ENCODE peak calls at places on chromosomes 16 and 17, in four cellular contexts. U, M, P and Y are unnamed samples.

GRCh38 chr16:85490971-85491771 is 122.0 kb upstream of the GSE1 start:
- DNase-seq in P (no peak), U (no peak), M (no peak), Y (no peak)

GRCh38 chr16:49653577-49653976 is 202.3 kb downstream of the ZNF423 start:
- DNase-seq in U (no peak), P (no peak), M (no peak), Y (no peak)

GRCh38 chr16:28925386-28926228 is 569 bp upstream of the RABEP2 start:
- DNase-seq in U (peak; percentile 85), P (peak; percentile 77), M (peak; percentile 84), Y (peak; percentile 17)

GRCh38 chr17:34993031-34993430 is 12.7 kb downstream of the LIG3 start:
- DNase-seq in M (no peak), U (no peak), P (no peak), Y (no peak)

GRCh38 chr16:88493879-88494278 is 40.8 kb downstream of the ZFPM1 start:
- DNase-seq in M (no peak), P (no peak), U (no peak), Y (no peak)

GRCh38 chr16:11327277-11328171 is 17.7 kb upstream of the RMI2 start:
- DNase-seq in M (no peak), U (no peak), P (peak; percentile 62), Y (no peak)

GRCh38 chr16:88920618-88921602 is 54.5 kb upstream of the PABPN1L start:
- DNase-seq in P (peak; percentile 70), M (peak; percentile 80), U (no peak), Y (peak; percentile 16)

GRCh38 chr16:68246671-68247070 is 1.5 kb downstream of the PLA2G15 start:
- DNase-seq in U (no peak), P (no peak), M (no peak), Y (no peak)

GRCh38 chr17:21252875-21253645 is at the start of gene NATD1:
- DNase-seq in P (peak; percentile 81), U (peak; percentile 93), M (peak; percentile 78), Y (no peak)

GRCh38 chr16:17260271-17260849 is 210.4 kb downstream of the XYLT1 start:
- DNase-seq in M (no peak), U (no peak), P (no peak), Y (no peak)

GRCh38 chr17:1398900-1399299 is 1.1 kb downstream of the YWHAE start:
- DNase-seq in P (no peak), U (no peak), M (peak; percentile 44), Y (no peak)

GRCh38 chr16:71540-72341 is 690 bp downstream of the RHBDF1 start:
- DNase-seq in P (peak; percentile 81), U (peak; percentile 93), M (peak; percentile 68), Y (no peak)

GRCh38 chr17:4739122-4740024 is at the start of the genes CXCL16 and ZMYND15:
- DNase-seq in M (peak; percentile 33), U (peak; percentile 78), P (peak; percentile 54), Y (no peak)

GRCh38 chr17:70332811-70333210 is 163.5 kb downstream of the KCNJ2 start:
- DNase-seq in M (no peak), U (no peak), P (no peak), Y (no peak)

GRCh38 chr17:17151541-17151940 is 54.6 kb downstream of the PLD6 start:
- DNase-seq in P (no peak), M (peak; percentile 75), U (no peak), Y (no peak)

GRCh38 chr16:23903001-23903414 is 67.2 kb downstream of the PRKCB start:
- DNase-seq in U (no peak), P (no peak), M (no peak), Y (no peak)

GRCh38 chr16:89363621-89364393 is 126.6 kb downstream of the ANKRD11 start:
- DNase-seq in M (peak; percentile 68), P (no peak), U (no peak), Y (no peak)

GRCh38 chr16:73047221-73047535 is 750 bp downstream of the ZFHX3 start:
- DNase-seq in M (peak; percentile 87), P (no peak), U (no peak), Y (peak; percentile 71)

GRCh38 chr16:48479319-48479718 is 94.1 kb upstream of the SIAH1 start:
- DNase-seq in M (no peak), P (no peak), U (no peak), Y (no peak)

GRCh38 chr16:72501739-72502653 is 330.0 kb upstream of the PMFBP1 start:
- DNase-seq in M (peak; percentile 88), U (peak; percentile 72), P (peak; percentile 41), Y (peak; percentile 46)

GRCh38 chr16:8402981-8403853 is 187.1 kb downstream of the TMEM114 start:
- DNase-seq in M (no peak), U (no peak), P (no peak), Y (no peak)

GRCh38 chr16:635573-636205 is 416 bp downstream of the METTL26 start:
- DNase-seq in P (no peak), U (no peak), M (no peak), Y (no peak)

GRCh38 chr17:17057057-17057551 is 14.8 kb downstream of the MPRIP start:
- DNase-seq in M (no peak), U (peak; percentile 65), P (peak; percentile 14), Y (no peak)

GRCh38 chr17:58671969-58672368 is 19.9 kb downstream of the TEX14 start:
- DNase-seq in P (no peak), M (no peak), U (no peak), Y (no peak)

GRCh38 chr17:74892974-74893911 is at the start of gene FADS6:
- DNase-seq in M (no peak), U (no peak), P (no peak), Y (no peak)

GRCh38 chr16:12471383-12471782 is 332.3 kb downstream of the CPPED1 start:
- DNase-seq in M (no peak), P (no peak), U (no peak), Y (no peak)

GRCh38 chr17:47978324-47978723 is 7.4 kb downstream of the CDK5RAP3 start:
- DNase-seq in P (peak; percentile 45), M (peak; percentile 68), U (no peak), Y (no peak)

GRCh38 chr17:6755731-6756184 is at the start of gene XAF1:
- DNase-seq in M (peak; percentile 71), P (peak; percentile 45), U (no peak), Y (peak; percentile 34)

GRCh38 chr16:50696126-50696525 is 2.7 kb downstream of the NOD2 start:
- DNase-seq in P (no peak), U (peak; percentile 49), M (no peak), Y (no peak)

GRCh38 chr17:9241774-9242496 is 220.6 kb downstream of the NTN1 start:
- DNase-seq in P (no peak), U (no peak), M (no peak), Y (no peak)

GRCh38 chr17:76384987-76385891 is 830 bp downstream of the SPHK1 start:
- DNase-seq in M (peak; percentile 70), U (peak; percentile 79), P (peak; percentile 44), Y (no peak)

GRCh38 chr17:76384222-76384986 is at the start of gene SPHK1:
- DNase-seq in M (peak; percentile 79), P (peak; percentile 54), U (peak; percentile 81), Y (no peak)

GRCh38 chr17:76382305-76382802 is 2.1 kb upstream of the SPHK1 start:
- DNase-seq in M (no peak), U (no peak), P (no peak), Y (no peak)

GRCh38 chr17:76382803-76383644 is 1.4 kb upstream of the SPHK1 start:
- DNase-seq in P (no peak), M (peak; percentile 63), U (no peak), Y (no peak)

DNA sequence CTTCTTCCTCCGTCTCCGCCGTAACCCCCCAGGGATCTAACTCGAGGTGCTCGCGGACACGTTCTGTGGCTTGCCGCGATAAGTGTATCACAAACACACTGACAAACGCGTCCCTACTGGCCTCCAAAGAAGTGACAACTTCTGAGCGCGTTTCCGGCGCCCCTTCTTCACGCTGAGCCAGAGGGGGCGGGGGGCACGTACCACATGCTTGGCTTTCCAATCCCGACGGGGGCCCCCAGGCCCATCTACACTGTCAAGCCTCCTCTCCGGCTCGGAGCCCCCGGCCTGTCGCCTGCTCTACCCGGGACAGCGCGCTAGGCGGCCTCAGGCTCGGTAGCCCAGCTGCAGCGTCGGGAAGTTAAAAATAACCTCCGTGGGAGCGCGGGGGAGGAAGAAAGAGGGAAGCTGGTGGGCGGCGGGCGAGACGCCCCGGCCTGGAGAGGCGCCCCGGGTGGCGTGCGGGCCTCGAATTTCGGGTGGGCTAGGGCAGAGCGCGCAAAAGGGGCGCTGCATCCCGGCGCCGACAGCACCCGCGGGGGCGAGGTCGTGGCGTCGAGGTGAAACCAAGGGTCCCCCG is 676 bp upstream of the SPHK1 start:
- DNase-seq in M (peak; percentile 58), U (no peak), P (peak; percentile 42), Y (no peak)
- TF ChIP-seq CTCF in M (peak; percentile 43), U (peak; percentile 41), P (peak; percentile 6), Y (peak; percentile 26)

DNA sequence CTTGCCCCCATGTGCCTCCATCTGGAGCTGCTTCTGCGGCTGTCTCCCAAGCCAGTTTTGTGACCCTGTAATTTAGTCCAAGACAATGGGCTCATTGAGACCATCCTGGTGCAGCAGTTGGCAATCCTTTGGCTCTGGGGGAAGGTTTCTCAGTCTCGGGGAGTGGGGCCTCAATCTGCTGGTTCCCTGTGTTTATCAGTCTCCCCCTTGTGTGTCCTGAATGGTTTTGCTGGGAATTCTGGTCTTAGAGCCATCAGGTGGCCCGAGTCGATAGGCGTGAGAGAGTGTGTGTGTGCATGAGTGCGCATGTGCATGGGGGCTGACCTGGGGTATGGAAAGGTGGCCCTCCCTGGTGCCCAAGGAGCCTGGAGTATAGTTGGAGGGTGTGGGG is 234.8 kb downstream of the SEC14L1 start:
- DNase-seq in M (no peak), P (no peak), U (no peak), Y (no peak)
- H3K4me3 ChIP-seq in M (peak overlapping the region; percentile 84), P (peak overlapping the region; percentile 11), U (peak overlapping the region; percentile 93), Y (no peak overlapping the region)

DNA sequence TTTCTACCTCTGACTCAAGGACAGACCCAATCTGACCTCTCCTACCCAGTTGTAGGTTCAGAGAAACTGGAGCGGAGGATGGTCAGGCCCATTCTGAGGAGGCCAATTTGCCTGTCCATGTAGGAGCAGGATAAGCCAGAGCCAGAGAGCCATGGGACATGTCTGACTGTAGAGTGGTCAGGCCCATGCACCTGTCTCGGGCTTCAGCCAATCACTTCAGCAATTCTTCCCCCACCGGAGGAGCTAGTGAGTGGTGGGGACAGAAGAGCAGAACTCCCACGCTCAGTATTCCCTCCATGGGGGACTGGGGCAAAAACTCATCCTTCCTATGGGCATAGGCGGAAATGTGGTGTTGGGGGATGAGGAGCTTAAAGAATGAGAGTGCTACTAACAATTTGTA is 14.3 kb downstream of the DCAF7 start:
- DNase-seq in U (no peak), M (no peak), P (no peak), Y (no peak)
- TF ChIP-seq CTCF in U (no peak), M (no peak), P (no peak), Y (no peak)

DNA sequence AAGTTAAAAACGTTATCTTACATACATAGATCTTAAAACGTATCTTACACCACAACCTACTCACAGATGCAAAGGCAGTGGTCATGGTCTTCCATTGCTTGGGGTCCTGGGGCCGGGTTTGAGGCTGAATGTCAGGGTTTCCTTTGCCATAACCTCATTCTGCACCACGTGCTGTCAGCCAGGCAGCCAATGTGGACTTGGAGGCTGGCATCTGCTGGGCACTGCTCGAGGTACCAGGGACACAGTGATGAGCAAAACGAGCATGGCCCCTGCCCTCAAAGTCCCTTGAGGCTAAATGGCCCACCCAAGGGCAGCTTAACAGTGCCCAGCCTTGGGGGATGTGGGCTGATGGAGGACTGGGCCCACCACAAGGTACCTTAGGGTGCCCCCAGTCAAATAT is 35.8 kb upstream of the RGS9 start:
- DNase-seq in U (no peak), P (no peak), M (no peak), Y (no peak)
- H3K4me3 ChIP-seq in U (peak overlapping the region; percentile 57), P (peak overlapping the region; percentile 37), M (no peak overlapping the region), Y (no peak overlapping the region)